ENCODE peak calls at places on chromosomes 11 and 22, in seven cellular contexts. X is HepG2, W is HCT116, A is K562, S is H1, K is SK-N-SH, N is GM12878. O is an unnamed sample.

GRCh38 chr11:129280027-129280811 is 88.1 kb upstream of the ARHGAP32 start:
- DNase-seq in N (no peak), W (no peak), S (no peak), A (no peak), X (peak; percentile 58), K (peak; percentile 34), O (peak; percentile 29)

GRCh38 chr11:107042748-107043147 is 24.5 kb upstream of the GUCY1A2 start:
- DNase-seq in W (no peak), X (no peak), K (peak; percentile 5), N (no peak), S (no peak), A (no peak), O (no peak)

GRCh38 chr11:64854534-64855502 is 10.4 kb upstream of the CDC42BPG start:
- DNase-seq in S (no peak), W (peak; percentile 91), N (no peak), K (no peak), X (peak; percentile 80), A (peak; percentile 84), O (no peak)

GRCh38 chr11:128205796-128206195 is 381.6 kb downstream of the ETS1 start:
- DNase-seq in N (no peak), X (no peak), W (no peak), S (no peak), A (no peak), K (no peak), O (no peak)

GRCh38 chr11:31813961-31814868 is 3.1 kb upstream of the PAX6 start:
- DNase-seq in K (peak; percentile 48), N (no peak), A (no peak), X (no peak), W (no peak), S (peak; percentile 73), O (no peak)

GRCh38 chr11:95289378-95289777 is 58.4 kb upstream of the SESN3 start:
- DNase-seq in X (no peak), N (no peak), W (peak; percentile 8), S (no peak), K (no peak), A (no peak), O (no peak)

GRCh38 chr11:112179601-112180000 is 4.3 kb downstream of the BCO2 start:
- DNase-seq in N (peak; percentile 64), K (no peak), W (no peak), A (no peak), X (no peak), S (no peak), O (no peak)

GRCh38 chr11:127996825-127997224 is 590.5 kb downstream of the ETS1 start:
- DNase-seq in W (no peak), K (no peak), S (no peak), X (no peak), A (no peak), N (no peak), O (no peak)

GRCh38 chr11:83044958-83045712 is 26.6 kb downstream of the RAB30 start:
- DNase-seq in X (no peak), K (no peak), S (no peak), N (no peak), A (peak; percentile 29), W (no peak), O (no peak)

GRCh38 chr22:27308513-27308912 is 493.0 kb downstream of the MN1 start:
- DNase-seq in A (no peak), N (no peak), K (no peak), X (no peak), W (no peak), S (no peak), O (no peak)

GRCh38 chr11:113147249-113147648 is 167.1 kb upstream of the TTC12 start:
- DNase-seq in S (no peak), K (no peak), N (no peak), X (no peak), W (no peak), A (no peak), O (no peak)

GRCh38 chr22:28297504-28297903 is 378.4 kb upstream of the PITPNB start:
- DNase-seq in W (no peak), K (no peak), S (no peak), A (peak; percentile 8), N (no peak), X (no peak), O (no peak)

GRCh38 chr11:32198053-32198452 is 107.2 kb downstream of the RCN1 start:
- DNase-seq in X (no peak), N (no peak), K (no peak), A (no peak), W (no peak), S (no peak), O (peak; percentile 15)

GRCh38 chr11:64900263-64900678 is 16.7 kb downstream of the ATG2A start:
- DNase-seq in S (no peak), K (no peak), N (no peak), A (no peak), W (no peak), X (no peak), O (no peak)

GRCh38 chr11:87083029-87083428 is 45.3 kb downstream of the TMEM135 start:
- DNase-seq in N (no peak), X (no peak), S (no peak), W (no peak), A (no peak), K (no peak), O (no peak)

DNA sequence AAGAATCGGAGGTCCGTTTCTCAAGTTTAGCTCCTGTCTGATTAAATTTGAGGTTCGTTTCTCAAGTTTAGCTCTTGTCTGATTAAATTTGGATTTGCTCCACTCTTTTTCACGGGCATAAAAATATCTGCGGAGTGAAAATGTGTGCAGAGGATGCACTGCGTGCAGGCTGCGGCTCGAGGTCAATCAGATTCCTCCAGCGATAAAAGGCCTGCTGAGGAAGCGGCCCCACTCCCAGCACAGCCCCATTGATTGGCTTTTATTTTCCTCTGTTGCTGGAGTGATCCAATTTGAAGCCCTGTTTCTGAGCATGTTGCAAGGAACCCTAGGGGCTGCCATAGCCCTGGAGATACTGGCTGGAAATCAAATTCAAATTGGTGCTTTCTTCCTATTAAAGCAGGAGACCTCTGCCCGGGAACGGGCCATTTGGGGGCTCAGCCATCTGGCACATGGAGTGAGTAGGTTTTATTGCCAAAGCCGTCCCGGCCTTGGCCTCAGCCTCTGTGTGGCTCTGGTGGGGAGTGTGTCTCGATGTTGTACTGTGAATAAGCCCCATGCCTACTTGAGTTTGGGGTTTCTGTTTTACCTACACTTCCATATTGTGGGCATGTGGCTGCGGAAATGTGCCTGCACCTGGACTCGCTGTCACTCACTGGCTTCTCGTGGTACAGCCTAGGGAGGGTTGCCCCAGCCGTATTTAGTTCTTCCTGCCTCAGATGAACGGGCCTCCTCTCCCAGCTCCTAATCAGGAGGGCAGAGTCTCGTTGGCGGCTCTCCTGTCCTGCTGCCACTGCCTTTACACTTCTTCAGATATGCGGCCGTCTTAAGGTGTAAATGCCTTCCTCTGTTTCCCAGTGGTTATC is 25.5 kb downstream of the PARVB start:
- DNase-seq in S (no peak), N (no peak), A (no peak), W (no peak), X (no peak), K (peak; percentile 82), O (no peak)
- TF ChIP-seq JUND in S (no peak), N (no peak), A (no peak), W (no peak), X (no peak), K (no peak), O (no peak)

GRCh38 chr11:75233688-75234295 is 6.8 kb upstream of the TPBGL start:
- DNase-seq in N (no peak), A (peak; percentile 55), X (peak; percentile 55), K (no peak), S (peak; percentile 72), W (no peak), O (peak; percentile 90)

GRCh38 chr11:75225794-75226193 is 14.8 kb upstream of the TPBGL start:
- DNase-seq in N (no peak), K (no peak), W (no peak), X (no peak), A (no peak), S (no peak), O (no peak)

GRCh38 chr11:75223954-75224643 is 16.5 kb upstream of the TPBGL start:
- DNase-seq in K (no peak), A (peak; percentile 29), W (no peak), S (no peak), X (peak; percentile 17), N (no peak), O (no peak)

GRCh38 chr11:75230621-75231020 is 10.0 kb upstream of the TPBGL start:
- DNase-seq in X (no peak), N (no peak), K (no peak), S (no peak), A (no peak), W (no peak), O (no peak)

DNA sequence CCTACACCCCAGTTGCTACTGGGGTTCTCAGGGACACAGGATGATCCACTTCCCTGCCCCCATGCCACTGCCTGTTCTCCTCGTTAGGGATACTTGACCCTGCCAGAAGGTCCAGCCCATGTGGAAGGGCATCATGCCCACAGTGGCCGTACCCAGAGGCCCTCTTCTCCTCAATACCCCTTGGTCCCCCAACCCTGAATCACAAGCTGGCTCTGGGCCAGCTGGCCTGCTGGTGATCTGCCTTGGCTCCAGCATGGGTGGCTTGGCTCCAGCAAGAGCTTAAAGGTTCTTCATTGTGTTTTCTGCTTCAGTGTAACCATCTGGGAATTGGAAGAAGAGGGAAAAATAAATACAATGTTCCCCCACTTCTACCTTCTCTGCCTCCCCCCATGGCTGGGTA is 11.1 kb upstream of the TPBGL start:
- DNase-seq in S (no peak), K (no peak), X (no peak), N (no peak), A (no peak), W (no peak), O (no peak)
- TF ChIP-seq JUND in S (no peak), K (no peak), X (no peak), N (no peak), A (no peak), W (no peak), O (no peak)

DNA sequence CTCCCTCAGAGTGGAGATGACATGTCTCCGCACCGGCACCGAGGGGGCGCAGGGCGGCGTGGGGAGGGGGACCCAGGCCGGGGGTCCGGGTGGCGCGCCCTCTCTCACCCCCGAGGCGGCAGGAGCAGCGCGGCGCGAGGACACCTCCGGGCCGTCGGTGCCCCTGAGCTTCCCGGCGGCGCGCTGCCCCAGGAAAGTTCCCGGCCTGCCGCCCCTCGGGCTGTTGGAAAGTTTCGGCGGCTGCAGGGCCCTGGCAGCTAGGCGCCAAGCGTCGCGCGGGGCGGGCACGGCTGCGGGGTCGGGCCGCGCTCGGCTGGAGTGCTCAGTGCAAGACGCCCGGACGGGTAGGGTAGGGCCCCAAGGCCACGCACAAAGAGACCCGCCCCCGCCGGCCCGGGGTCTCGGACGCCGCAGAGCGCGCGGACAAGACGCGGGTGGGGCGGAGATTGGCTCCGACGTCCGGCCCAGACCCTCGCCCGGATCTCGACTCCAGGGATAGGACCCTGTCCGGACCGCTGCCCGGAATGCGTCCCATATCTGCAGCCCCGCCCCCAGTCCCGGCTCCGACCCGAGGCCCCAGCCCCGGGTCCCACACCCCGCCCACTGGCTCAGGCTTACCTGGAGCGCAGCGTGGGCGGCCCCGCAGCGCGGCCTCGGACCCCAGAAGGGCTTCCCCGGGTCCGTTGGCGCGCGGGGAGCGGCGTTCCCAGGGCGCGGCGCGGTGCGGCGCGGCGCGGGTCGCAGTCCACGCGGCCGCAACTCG is 471 bp downstream of the ARVCF start:
- DNase-seq in K (peak; percentile 71), A (peak; percentile 76), N (no peak), X (peak; percentile 27), S (peak; percentile 82), W (no peak), O (no peak)
- TF ChIP-seq JUND in K (no peak), A (no peak), N (no peak), X (no peak), S (no peak), W (no peak), O (no peak)

DNA sequence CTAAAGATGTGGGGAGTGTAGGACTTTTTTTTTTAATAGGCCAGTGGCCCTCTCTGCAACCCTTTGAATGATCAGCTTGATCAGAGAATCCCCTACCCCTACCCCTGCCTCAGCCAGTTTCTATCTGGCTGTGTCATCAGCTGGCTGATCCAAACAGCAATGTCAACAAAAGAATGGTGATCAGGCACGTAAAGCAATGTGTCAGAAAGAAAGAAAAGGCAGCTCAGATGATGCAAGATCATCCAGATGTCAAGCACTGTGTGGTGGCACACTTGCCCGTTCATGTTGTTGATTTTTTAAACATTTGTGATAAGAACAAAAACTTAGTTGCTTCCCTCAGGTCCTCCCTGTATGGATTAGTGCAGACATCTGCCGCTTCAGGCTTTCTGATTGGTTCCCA is 26.3 kb upstream of the EHF start:
- DNase-seq in S (no peak), K (no peak), X (peak; percentile 28), N (no peak), W (no peak), A (no peak), O (no peak)
- TF ChIP-seq JUND in S (no peak), K (no peak), X (no peak), N (no peak), W (no peak), A (no peak), O (no peak)

O was measured in T47D.